ENCODE peak calls at places on chromosomes 5 and 9, in four cellular contexts. H is IMR-90, U is H1, O is H9. W is an unnamed sample.

GRCh38 chr5:52776116-52776515 is 11.6 kb upstream of the ITGA1 start:
- DNase-seq in H (no peak), U (no peak), O (no peak), W (no peak)

GRCh38 chr9:89360465-89360864 is 42.2 kb downstream of the SECISBP2 start:
- DNase-seq in H (peak; percentile 11), U (no peak), O (no peak), W (no peak)

GRCh38 chr9:36748322-36748899 is 175.7 kb downstream of the MELK start:
- DNase-seq in H (peak; percentile 43), U (no peak), O (peak; percentile 72), W (peak; percentile 65)

GRCh38 chr9:134099123-134099761 is 31.4 kb upstream of the BRD3 start:
- DNase-seq in H (peak; percentile 8), U (peak; percentile 39), O (peak; percentile 71), W (no peak)

GRCh38 chr9:117687532-117687931 is 16.7 kb upstream of the TLR4 start:
- DNase-seq in H (no peak), U (no peak), O (peak; percentile 30), W (no peak)

GRCh38 chr9:8389531-8389930 is 590.0 kb upstream of the DMAC1 start:
- DNase-seq in H (no peak), U (no peak), O (no peak), W (no peak)

GRCh38 chr9:21031091-21031817 is at the start of gene HACD4:
- DNase-seq in H (peak; percentile 12), U (peak; percentile 57), O (peak; percentile 73), W (peak; percentile 23)

GRCh38 chr9:134594376-134594941 is 47.1 kb upstream of the COL5A1 start:
- DNase-seq in H (no peak), U (no peak), O (no peak), W (no peak)

GRCh38 chr9:136824496-136825225 is 16.9 kb downstream of the RABL6 start:
- DNase-seq in H (no peak), U (no peak), O (no peak), W (no peak)

GRCh38 chr9:103757062-103757461 is 337.0 kb upstream of the SMC2 start:
- DNase-seq in H (no peak), U (no peak), O (peak; percentile 25), W (peak; percentile 5)

GRCh38 chr9:114539718-114540410 is 34.6 kb upstream of the WHRN start:
- DNase-seq in H (no peak), U (no peak), O (no peak), W (no peak)

GRCh38 chr9:121769939-121770338 is 118.5 kb downstream of the DAB2IP start:
- DNase-seq in H (no peak), U (no peak), O (no peak), W (no peak)

GRCh38 chr5:170363671-170364070 is 25.5 kb downstream of the KCNMB1 start:
- DNase-seq in H (no peak), U (no peak), O (no peak), W (no peak)

GRCh38 chr9:122342323-122343050 is 28.3 kb upstream of the PTGS1 start:
- DNase-seq in H (no peak), U (no peak), O (no peak), W (no peak)

GRCh38 chr9:78001946-78002731 is 29.5 kb downstream of the GNAQ start:
- DNase-seq in H (peak; percentile 34), U (no peak), O (no peak), W (no peak)

GRCh38 chr5:20556364-20556763 is 568.4 kb upstream of the CDH18 start:
- DNase-seq in H (no peak), U (no peak), O (no peak), W (no peak)

GRCh38 chr5:5652181-5652580 is 229.7 kb downstream of the ICE1 start:
- DNase-seq in H (no peak), U (no peak), O (no peak), W (no peak)

GRCh38 chr9:127491516-127491915 is 40.2 kb downstream of the LRSAM1 start:
- DNase-seq in H (no peak), U (no peak), O (no peak), W (no peak)

GRCh38 chr5:2653991-2654390 is 97.5 kb downstream of the IRX2 start:
- DNase-seq in H (no peak), U (no peak), O (no peak), W (no peak)

GRCh38 chr9:118533101-118533500 is 828.9 kb downstream of the TLR4 start:
- DNase-seq in H (no peak), U (no peak), O (no peak), W (no peak)

GRCh38 chr5:135221187-135221473 is 177.9 kb downstream of the MACROH2A1 start:
- DNase-seq in H (no peak), U (no peak), O (no peak), W (no peak)

GRCh38 chr9:27866741-27867140 is 293.5 kb upstream of the C9orf72 start:
- DNase-seq in H (no peak), U (no peak), O (no peak), W (no peak)

GRCh38 chr5:17374157-17374556 is 123.9 kb upstream of the TAF11L2 start:
- DNase-seq in H (peak; percentile 61), U (no peak), O (no peak), W (no peak)

GRCh38 chr9:114001794-114002261 is 76.3 kb downstream of the AMBP start:
- DNase-seq in H (no peak), U (no peak), O (no peak), W (no peak)

GRCh38 chr9:79734989-79735779 is 163.4 kb downstream of the TLE4 start:
- DNase-seq in H (no peak), U (no peak), O (no peak), W (no peak)

GRCh38 chr5:143215685-143216084 is 187.8 kb downstream of the NR3C1 start:
- DNase-seq in H (no peak), U (no peak), O (no peak), W (no peak)

GRCh38 chr9:23088932-23089364 is 642.3 kb downstream of the DMRTA1 start:
- DNase-seq in H (no peak), U (peak; percentile 78), O (peak; percentile 88), W (peak; percentile 33)

GRCh38 chr5:81268797-81269196 is 32.6 kb upstream of the ZCCHC9 start:
- DNase-seq in H (peak; percentile 88), U (no peak), O (no peak), W (no peak)

GRCh38 chr5:87572611-87573010 is 159.9 kb upstream of the CCNH start:
- DNase-seq in H (no peak), U (no peak), O (no peak), W (no peak)

GRCh38 chr9:86098793-86099694 is at the start of gene GOLM1:
- DNase-seq in H (peak; percentile 60), U (no peak), O (peak; percentile 44), W (peak; percentile 63)

GRCh38 chr5:133382661-133383579 is 229.4 kb downstream of the FSTL4 start:
- DNase-seq in H (no peak), U (no peak), O (peak; percentile 25), W (no peak)

DNA sequence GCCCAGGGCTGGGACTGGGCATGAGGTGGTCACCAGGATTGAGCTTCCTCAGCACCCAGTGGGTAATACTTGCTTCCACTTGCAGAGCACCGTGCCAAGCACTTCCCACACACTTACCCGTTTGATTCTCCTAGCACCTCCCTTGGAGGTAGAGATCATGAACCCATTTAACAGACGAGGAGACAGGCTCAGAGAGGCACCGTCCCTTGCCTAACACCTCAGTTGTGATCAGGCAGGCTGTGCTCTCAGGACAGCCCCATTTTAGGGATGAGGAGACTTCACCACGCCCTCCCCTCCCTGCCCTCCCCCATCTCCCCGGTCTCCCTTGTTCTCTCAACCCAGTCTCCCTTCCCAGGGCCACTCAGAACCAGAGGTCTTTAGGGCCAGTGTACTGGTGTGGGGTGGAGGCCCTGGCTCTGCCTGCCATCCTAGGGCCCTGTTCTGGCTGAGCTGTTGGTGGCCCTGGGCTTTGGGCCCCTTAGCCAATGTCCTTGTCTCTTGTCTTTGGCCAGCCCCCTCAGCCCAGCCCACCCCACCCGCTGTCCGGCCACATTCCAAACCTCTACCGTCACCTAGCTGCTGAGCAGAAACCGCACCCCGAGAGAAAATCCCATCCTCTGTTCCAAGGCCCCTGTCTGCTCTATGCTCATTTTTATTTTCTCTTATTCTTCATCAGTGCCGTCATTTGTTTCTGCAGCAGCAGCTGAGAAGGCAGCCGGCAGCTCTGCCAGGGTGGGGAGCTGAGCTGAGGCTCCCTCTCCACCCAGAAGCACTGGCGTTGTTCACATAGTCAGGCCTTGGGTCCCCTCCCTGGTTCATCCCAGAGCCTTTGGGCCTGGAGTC is 33.8 kb downstream of the OLFML2A start:
- DNase-seq in H (peak; percentile 90), U (peak; percentile 84), O (peak; percentile 94), W (peak; percentile 54)
- H3K14ac ChIP-seq in H (peak overlapping the region; percentile 98), U (no peak overlapping the region), O (peak overlapping the region; percentile 66), W (peak overlapping the region; percentile 73)

DNA sequence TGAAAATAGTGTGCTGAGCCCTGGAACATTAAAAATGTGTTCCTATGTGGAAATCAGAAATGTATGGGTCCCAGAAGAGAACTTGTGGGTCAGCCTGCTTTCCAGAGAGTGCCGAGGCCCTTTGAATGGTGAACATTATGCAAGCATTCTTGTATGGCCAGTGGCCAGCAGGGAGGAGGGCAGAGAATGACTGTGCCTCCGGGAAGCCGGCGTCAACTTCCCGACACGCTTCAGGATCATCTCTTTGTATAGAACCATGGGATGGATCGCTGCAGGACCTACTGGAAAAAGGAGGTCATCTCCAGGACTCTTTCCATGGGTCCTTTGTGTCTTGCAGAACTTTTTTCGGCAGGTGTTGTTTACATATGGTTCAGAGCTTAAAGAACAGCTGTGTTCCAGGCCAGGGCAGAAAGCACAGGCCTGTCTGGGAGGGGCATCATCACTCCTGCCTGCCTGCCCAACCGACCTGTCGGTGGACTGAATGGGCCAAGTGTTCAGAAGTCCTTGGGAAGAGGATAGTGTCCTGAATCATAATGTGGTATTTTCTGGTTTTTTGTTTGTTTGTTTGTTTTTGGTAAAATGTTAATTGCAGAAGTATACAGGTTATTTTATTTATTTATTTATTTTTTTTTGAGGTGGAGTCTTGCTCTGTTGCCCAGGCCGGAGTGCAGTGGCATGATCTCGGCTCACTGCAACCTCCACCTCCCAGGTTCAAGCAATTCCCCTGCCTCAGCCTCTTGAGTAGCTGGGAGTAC is 9.0 kb downstream of the PRRC2B start:
- DNase-seq in H (peak; percentile 89), U (no peak), O (no peak), W (no peak)
- H3K4ac ChIP-seq in H (peak overlapping the region; percentile 71), U (no peak overlapping the region), O (no peak overlapping the region), W (no peak overlapping the region)

GRCh38 chr5:58565033-58565432 is 17.8 kb upstream of the RAB3C start:
- DNase-seq in H (no peak), U (no peak), O (no peak), W (no peak)
- H3K14ac ChIP-seq in H (no peak overlapping the region), U (no peak overlapping the region), O (no peak overlapping the region), W (no peak overlapping the region)

DNA sequence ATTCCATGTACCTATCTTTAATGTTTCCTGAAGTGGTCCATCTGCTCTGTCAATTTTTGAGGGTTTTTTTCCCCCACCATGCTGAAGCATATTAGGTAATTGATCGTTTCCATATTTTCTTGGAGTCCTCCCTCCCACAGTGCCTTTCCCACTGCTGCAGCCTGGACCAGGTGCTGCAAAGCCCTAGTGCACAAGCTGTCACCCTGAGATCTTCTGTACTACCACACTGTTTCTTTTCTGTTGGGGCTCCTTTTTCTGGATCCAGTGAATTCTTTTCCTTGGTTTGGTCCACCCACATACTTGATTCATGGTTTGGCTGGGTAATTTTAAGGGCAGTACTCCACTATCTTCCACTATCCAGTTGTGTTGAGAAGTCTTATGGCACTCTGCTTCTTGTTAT is 30.9 kb upstream of the FAM169A start:
- DNase-seq in H (no peak), U (no peak), O (no peak), W (no peak)
- H3K4ac ChIP-seq in H (no peak overlapping the region), U (no peak overlapping the region), O (no peak overlapping the region), W (no peak overlapping the region)

GRCh38 chr5:174719211-174719610 is 5.2 kb upstream of the MSX2 start:
- DNase-seq in H (no peak), U (no peak), O (peak; percentile 33), W (no peak)
- H3K14ac ChIP-seq in H (no peak overlapping the region), U (no peak overlapping the region), O (no peak overlapping the region), W (no peak overlapping the region)

W was measured in neuronal stem cell.